ENCODE peak calls at places on chromosomes 12 and 14, in five cellular contexts. K, Y, L, G and W are unnamed samples.

GRCh38 chr12:60152756-60153155 is 556.9 kb downstream of the SLC16A7 start:
- DNase-seq in K (no peak), Y (no peak), L (no peak), G (no peak), W (no peak)

GRCh38 chr12:52691076-52691764 is 11.0 kb upstream of the KRT1 start:
- DNase-seq in K (no peak), Y (no peak), L (peak; percentile 65), G (no peak), W (no peak)

GRCh38 chr14:33457021-33457420 is 493.9 kb downstream of the EGLN3 start:
- DNase-seq in K (no peak), Y (no peak), L (no peak), G (no peak), W (no peak)

GRCh38 chr12:114836609-114837008 is 152.6 kb upstream of the TBX3 start:
- DNase-seq in K (no peak), Y (no peak), L (no peak), G (no peak), W (no peak)

GRCh38 chr14:89422181-89422951 is 5.3 kb upstream of the FOXN3 start:
- DNase-seq in K (no peak), Y (no peak), L (no peak), G (no peak), W (no peak)

GRCh38 chr12:123897221-123897620 is 75.4 kb downstream of the CCDC92 start:
- DNase-seq in K (peak; percentile 71), Y (no peak), L (no peak), G (no peak), W (peak; percentile 45)

GRCh38 chr12:12791756-12792346 is 6.4 kb downstream of the APOLD1 start:
- DNase-seq in K (peak; percentile 59), Y (no peak), L (peak; percentile 57), G (no peak), W (no peak)

GRCh38 chr12:84508943-84509342 is 403.7 kb downstream of the SLC6A15 start:
- DNase-seq in K (no peak), Y (no peak), L (no peak), G (no peak), W (no peak)

GRCh38 chr14:33499687-33500086 is 451.2 kb downstream of the EGLN3 start:
- DNase-seq in K (no peak), Y (no peak), L (no peak), G (no peak), W (no peak)

GRCh38 chr14:87351007-87351406 is 642.0 kb downstream of the GALC start:
- DNase-seq in K (no peak), Y (no peak), L (peak; percentile 44), G (no peak), W (no peak)

GRCh38 chr14:73759183-73759713 is 45.1 kb upstream of the PNMA1 start:
- DNase-seq in K (peak; percentile 39), Y (peak; percentile 71), L (peak; percentile 15), G (no peak), W (no peak)

GRCh38 chr14:65084554-65085190 is 17.6 kb downstream of the MAX start:
- DNase-seq in K (no peak), Y (no peak), L (no peak), G (no peak), W (no peak)

GRCh38 chr12:111444706-111445310 is 39.1 kb downstream of the SH2B3 start:
- DNase-seq in K (no peak), Y (peak; percentile 34), L (peak; percentile 51), G (peak; percentile 39), W (no peak)

GRCh38 chr12:129305851-129306250 is 452.6 kb downstream of the GLT1D1 start:
- DNase-seq in K (no peak), Y (no peak), L (no peak), G (no peak), W (no peak)

GRCh38 chr12:26633591-26634210 is 199.3 kb downstream of the ITPR2 start:
- DNase-seq in K (peak; percentile 92), Y (no peak), L (no peak), G (no peak), W (peak; percentile 35)

GRCh38 chr14:42715316-42715715 is 1108.6 kb downstream of the LRFN5 start:
- DNase-seq in K (peak; percentile 1), Y (no peak), L (no peak), G (no peak), W (no peak)

GRCh38 chr14:101506921-101507300 is 54.4 kb upstream of the DIO3 start:
- DNase-seq in K (no peak), Y (peak; percentile 13), L (no peak), G (no peak), W (no peak)

GRCh38 chr12:74292351-74293194 is 245.1 kb upstream of the ATXN7L3B start:
- DNase-seq in K (no peak), Y (no peak), L (peak; percentile 43), G (no peak), W (no peak)
- H3K4me3 ChIP-seq in K (no peak overlapping the region), Y (no peak overlapping the region), L (no peak overlapping the region), G (no peak overlapping the region), W (no peak overlapping the region)

DNA sequence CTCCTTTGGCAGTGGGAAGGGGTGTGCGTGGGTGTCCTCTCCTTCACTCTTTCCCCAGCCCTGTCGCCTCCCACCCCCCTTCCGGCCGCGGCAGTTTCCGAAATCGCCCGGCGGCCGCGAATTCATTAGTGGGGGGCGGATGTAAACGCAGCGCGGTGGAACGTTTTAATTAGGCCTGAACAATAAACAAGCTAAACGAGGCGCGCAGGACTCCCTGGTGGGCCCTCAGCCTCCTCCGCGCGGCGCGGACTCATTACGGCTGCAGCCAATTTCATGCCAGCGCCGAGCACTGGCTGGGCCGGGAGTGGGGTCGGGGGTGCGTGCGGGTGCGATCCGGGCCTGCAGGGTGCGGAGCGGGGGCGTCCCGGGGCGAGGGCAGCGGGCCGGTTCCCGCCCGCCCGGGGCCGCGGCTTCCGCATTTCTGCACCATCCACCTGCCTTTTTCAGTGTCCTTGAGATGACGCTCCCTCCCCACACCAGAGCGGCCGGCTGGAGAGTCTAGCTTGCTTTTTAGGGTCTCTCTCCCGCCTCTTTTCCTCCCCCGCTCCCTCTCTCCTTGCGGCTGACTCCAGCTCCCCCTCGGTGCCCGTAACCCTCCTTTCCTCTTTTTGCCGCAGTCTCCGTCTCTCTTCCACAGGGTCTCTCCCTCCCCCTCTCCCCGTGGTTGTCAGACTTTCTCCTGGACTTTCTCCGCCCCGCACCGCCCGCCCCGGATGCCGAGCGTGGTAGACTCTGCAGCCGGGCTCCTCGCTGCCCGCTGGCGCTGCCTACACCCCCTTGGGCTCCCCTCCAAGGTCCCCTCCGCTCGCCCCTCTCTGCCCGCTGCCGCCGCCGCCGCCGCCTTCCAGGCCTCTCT is at the start of gene CISTR:
- DNase-seq in K (no peak), Y (no peak), L (peak; percentile 80), G (no peak), W (no peak)
- H3K27me3 ChIP-seq in K (peaks cover 89% of the 10 kb centered on the region), Y (no peaks in the 10 kb centered on the region), L (peaks cover 98% of the 10 kb centered on the region), G (peaks cover 15% of the 10 kb centered on the region), W (peaks cover 89% of the 10 kb centered on the region)

DNA sequence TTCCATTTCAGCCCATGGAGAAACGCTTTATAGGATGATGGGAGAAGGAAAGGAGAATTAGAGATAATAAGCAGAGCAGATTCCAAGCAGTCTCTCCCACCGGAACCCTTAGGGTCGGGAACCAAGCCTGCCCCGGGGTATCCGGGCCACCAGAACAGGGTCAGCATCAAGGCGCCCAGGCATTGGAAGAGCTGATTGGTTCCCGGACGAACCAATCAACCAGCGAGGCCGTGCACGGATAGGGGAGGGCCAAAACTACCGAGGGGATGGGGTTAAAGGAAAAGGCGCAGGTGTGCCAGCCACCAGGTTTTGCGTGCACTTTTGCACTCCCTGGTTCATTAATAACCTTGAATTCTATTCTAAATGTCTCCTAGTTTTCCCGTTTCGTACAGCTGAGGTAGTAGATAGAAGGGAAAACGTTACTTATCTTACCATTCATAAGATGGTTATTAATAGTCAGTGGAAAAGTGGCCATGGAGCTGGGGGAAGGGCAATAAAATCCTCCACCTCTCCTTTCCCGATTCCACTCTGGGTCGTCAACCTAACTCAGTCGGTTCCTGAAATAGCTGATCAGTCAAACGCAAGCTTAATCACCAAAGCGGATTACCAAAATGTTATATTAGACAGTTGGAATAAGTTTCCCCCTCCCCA is 1.6 kb downstream of the PPM1H start:
- DNase-seq in K (no peak), Y (no peak), L (peak; percentile 90), G (no peak), W (no peak)
- H3K4me3 ChIP-seq in K (peak overlapping the region; percentile 69), Y (peak overlapping the region; percentile 37), L (peak overlapping the region; percentile 83), G (peak overlapping the region; percentile 71), W (peak overlapping the region; percentile 70)

GRCh38 chr12:64824500-64825142 is at the start of gene TBC1D30:
- DNase-seq in K (peak; percentile 10), Y (no peak), L (peak; percentile 58), G (no peak), W (peak; percentile 4)

GRCh38 chr12:64824130-64824499 is 332 bp upstream of the TBC1D30 start:
- DNase-seq in K (no peak), Y (no peak), L (peak; percentile 48), G (no peak), W (no peak)

GRCh38 chr12:64825143-64826011 is 930 bp downstream of the TBC1D30 start:
- DNase-seq in K (no peak), Y (no peak), L (peak; percentile 60), G (no peak), W (no peak)

GRCh38 chr12:64828713-64829112 is 4.3 kb downstream of the TBC1D30 start:
- DNase-seq in K (no peak), Y (no peak), L (no peak), G (no peak), W (no peak)

GRCh38 chr12:64826234-64826633 is 1.8 kb downstream of the TBC1D30 start:
- DNase-seq in K (peak; percentile 44), Y (peak; percentile 28), L (peak; percentile 97), G (no peak), W (peak; percentile 54)
- H3K27me3 ChIP-seq in K (peaks cover 37% of the 10 kb centered on the region), Y (no peaks in the 10 kb centered on the region), L (peaks cover 58% of the 10 kb centered on the region), G (peaks cover 20% of the 10 kb centered on the region), W (peaks cover 32% of the 10 kb centered on the region)

GRCh38 chr12:132263061-132263360 is 66.4 kb downstream of the GALNT9 start:
- DNase-seq in K (no peak), Y (no peak), L (no peak), G (no peak), W (no peak)

GRCh38 chr12:132262256-132263060 is 66.9 kb downstream of the GALNT9 start:
- DNase-seq in K (no peak), Y (no peak), L (no peak), G (no peak), W (no peak)

GRCh38 chr12:132260721-132261120 is 68.7 kb downstream of the GALNT9 start:
- DNase-seq in K (no peak), Y (no peak), L (no peak), G (no peak), W (no peak)

GRCh38 chr12:132259872-132260695 is 69.3 kb downstream of the GALNT9 start:
- DNase-seq in K (no peak), Y (no peak), L (no peak), G (no peak), W (no peak)

GRCh38 chr12:132261328-132262138 is 67.9 kb downstream of the GALNT9 start:
- DNase-seq in K (no peak), Y (no peak), L (no peak), G (no peak), W (no peak)
- H3K4me3 ChIP-seq in K (no peak overlapping the region), Y (no peak overlapping the region), L (no peak overlapping the region), G (no peak overlapping the region), W (no peak overlapping the region)